ENCODE peak calls at places on chromosomes 11 and 22, in ten cellular contexts. S is AG09319, Q is brain microvascular endothelial cell, K is stomach, H is HFF-Myc, T is AG09309, M is Caco-2, L is B cell, A is progenitor cell of endocrine pancreas, C is fibroblast of lung. B is an unnamed sample.

GRCh38 chr11:3000032-3000961 is 8.2 kb upstream of the NAP1L4 start:
- DNase-seq in A (no peak), L (no peak), Q (peak; percentile 71), M (no peak), C (peak; percentile 81), T (no peak), S (no peak), K (peak; percentile 95), H (no peak), B (no peak)

GRCh38 chr11:125348704-125349635 is 147.1 kb downstream of the FEZ1 start:
- DNase-seq in M (peak; percentile 84), S (no peak), Q (peak; percentile 24), A (peak; percentile 81), L (peak; percentile 49), H (no peak), T (no peak), C (peak; percentile 23), K (peak; percentile 54), B (no peak)

GRCh38 chr11:3816673-3817072 is 8.3 kb downstream of the PGAP2 start:
- DNase-seq in A (no peak), K (no peak), C (no peak), H (no peak), L (no peak), Q (no peak), S (no peak), T (no peak), M (peak; percentile 63), B (no peak)

GRCh38 chr11:119789766-119790407 is 60.9 kb upstream of the NECTIN1 start:
- DNase-seq in T (no peak), S (no peak), C (no peak), K (no peak), L (peak; percentile 5), H (no peak), M (no peak), A (no peak), Q (no peak), B (no peak)

GRCh38 chr22:27879923-27880322 is 39.1 kb downstream of the PITPNB start:
- DNase-seq in S (no peak), H (no peak), C (peak; percentile 49), L (no peak), Q (peak; percentile 41), T (no peak), A (no peak), M (peak; percentile 59), K (no peak), B (no peak)

GRCh38 chr11:77695417-77695816 is 57.8 kb upstream of the CLNS1A start:
- DNase-seq in H (no peak), L (no peak), C (no peak), S (no peak), A (no peak), T (no peak), K (no peak), M (no peak), Q (no peak), B (no peak)

GRCh38 chr22:37370306-37370979 is 56.8 kb downstream of the ELFN2 start:
- DNase-seq in C (no peak), T (no peak), Q (no peak), A (no peak), S (no peak), H (no peak), K (peak; percentile 29), L (peak; percentile 47), M (no peak), B (no peak)

GRCh38 chr11:132147464-132147863 is 777.0 kb downstream of the NTM start:
- DNase-seq in C (no peak), K (no peak), H (no peak), Q (no peak), L (no peak), S (no peak), A (no peak), M (no peak), T (no peak), B (no peak)

GRCh38 chr11:61377461-61378160 is 14.8 kb upstream of the TMEM216 start:
- DNase-seq in T (no peak), A (no peak), S (no peak), Q (peak; percentile 40), C (peak; percentile 87), L (no peak), H (no peak), M (no peak), K (no peak), B (no peak)

GRCh38 chr11:26599876-26600434 is 27.9 kb upstream of the MUC15 start:
- DNase-seq in Q (no peak), L (no peak), S (no peak), H (no peak), K (no peak), T (no peak), A (no peak), M (no peak), C (no peak), B (no peak)

GRCh38 chr11:13337986-13338436 is 60.4 kb downstream of the BMAL1 start:
- DNase-seq in T (peak; percentile 21), L (no peak), C (peak; percentile 83), M (no peak), Q (peak; percentile 66), A (no peak), S (no peak), K (no peak), H (no peak), B (peak; percentile 45)

GRCh38 chr22:48254311-48254873 is 1491.9 kb downstream of the TBC1D22A start:
- DNase-seq in K (no peak), L (no peak), S (no peak), T (no peak), H (no peak), Q (no peak), C (no peak), M (no peak), A (no peak), B (no peak)

DNA sequence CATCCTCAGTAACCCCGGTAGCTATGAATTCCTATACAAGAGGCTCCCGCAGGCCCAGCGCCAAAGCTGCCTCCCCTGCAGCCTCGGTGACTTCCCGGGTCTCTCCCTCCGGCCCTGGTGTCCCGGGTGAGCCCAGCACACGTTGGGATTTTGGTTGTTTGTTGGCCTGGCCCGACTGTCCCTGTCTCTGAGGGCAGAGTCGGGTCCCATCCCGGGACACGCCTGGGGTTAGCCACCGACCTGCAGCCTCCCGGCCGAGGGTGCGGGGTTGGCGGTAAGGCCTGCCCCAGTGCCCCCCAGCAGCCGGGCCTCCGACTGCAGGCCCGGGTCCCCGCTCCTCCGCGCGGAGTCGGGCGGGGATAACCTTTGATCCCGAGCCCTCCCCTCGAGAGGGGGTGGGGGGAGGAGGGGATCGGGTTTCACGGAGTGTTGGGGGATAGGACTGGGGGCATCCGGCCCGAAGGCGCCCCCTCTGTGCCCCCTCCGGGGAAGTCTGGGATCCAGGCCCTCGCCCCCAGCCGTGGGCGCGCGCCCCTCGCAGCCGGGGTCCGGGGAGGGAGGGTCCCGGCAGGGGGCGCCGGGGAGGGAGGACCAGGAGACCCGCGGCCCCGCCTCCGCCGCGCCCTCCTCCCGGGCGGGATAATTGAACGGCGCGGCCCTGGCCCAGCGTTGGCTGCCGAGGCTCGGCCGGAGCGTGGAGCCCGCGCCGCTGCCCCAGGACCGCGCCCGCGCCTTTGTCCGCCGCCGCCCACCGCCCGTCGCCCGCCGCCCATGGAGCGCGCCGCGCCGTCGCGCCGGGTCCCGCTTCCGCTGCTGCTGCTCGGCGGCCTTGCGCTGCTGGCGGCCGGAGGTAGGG is at the start of gene FBLN1:
- DNase-seq in A (peak; percentile 71), T (no peak), K (no peak), S (no peak), H (no peak), Q (no peak), L (no peak), M (peak; percentile 89), C (peak; percentile 35), B (no peak)
- TF ChIP-seq CTCF in A (peak; percentile 51), T (no peak), K (no peak), S (peak; percentile 7), H (peak; percentile 26), Q (no peak), L (no peak), M (peak; percentile 61), C (peak; percentile 11), B (peak; percentile 22)

GRCh38 chr11:10322830-10323792 is 18.2 kb downstream of the ADM start:
- DNase-seq in C (peak; percentile 85), Q (peak; percentile 86), K (peak; percentile 67), H (no peak), L (no peak), S (peak; percentile 81), M (peak; percentile 70), A (no peak), T (no peak), B (peak; percentile 69)
- TF ChIP-seq CTCF in C (peak; percentile 43), Q (peak; percentile 33), K (no peak), H (no peak), L (peak; percentile 76), S (peak; percentile 37), M (peak; percentile 50), A (peak; percentile 66), T (peak; percentile 43), B (peak; percentile 47)

GRCh38 chr11:45211732-45212131 is 65.3 kb downstream of the PRDM11 start:
- DNase-seq in S (no peak), A (no peak), C (no peak), M (no peak), H (no peak), K (no peak), L (no peak), Q (no peak), T (no peak), B (no peak)
- TF ChIP-seq CTCF in S (no peak), A (no peak), C (no peak), M (no peak), H (no peak), K (no peak), L (no peak), Q (peak; percentile 19), T (no peak), B (no peak)

GRCh38 chr11:128465946-128466688 is 121.2 kb downstream of the ETS1 start:
- DNase-seq in L (no peak), H (no peak), C (no peak), A (no peak), K (no peak), S (no peak), M (no peak), T (no peak), Q (no peak), B (no peak)

GRCh38 chr11:128467041-128467440 is 120.3 kb downstream of the ETS1 start:
- DNase-seq in H (no peak), K (no peak), M (no peak), C (no peak), L (no peak), S (no peak), Q (no peak), A (no peak), T (no peak), B (no peak)

GRCh38 chr11:128468106-128468505 is 119.3 kb downstream of the ETS1 start:
- DNase-seq in M (no peak), L (no peak), C (no peak), S (no peak), K (no peak), T (no peak), H (no peak), Q (no peak), A (no peak), B (peak; percentile 34)

GRCh38 chr11:128469220-128469619 is 118.1 kb downstream of the ETS1 start:
- DNase-seq in A (no peak), C (no peak), Q (no peak), T (no peak), M (no peak), K (no peak), L (peak; percentile 78), H (no peak), S (no peak), B (no peak)

DNA sequence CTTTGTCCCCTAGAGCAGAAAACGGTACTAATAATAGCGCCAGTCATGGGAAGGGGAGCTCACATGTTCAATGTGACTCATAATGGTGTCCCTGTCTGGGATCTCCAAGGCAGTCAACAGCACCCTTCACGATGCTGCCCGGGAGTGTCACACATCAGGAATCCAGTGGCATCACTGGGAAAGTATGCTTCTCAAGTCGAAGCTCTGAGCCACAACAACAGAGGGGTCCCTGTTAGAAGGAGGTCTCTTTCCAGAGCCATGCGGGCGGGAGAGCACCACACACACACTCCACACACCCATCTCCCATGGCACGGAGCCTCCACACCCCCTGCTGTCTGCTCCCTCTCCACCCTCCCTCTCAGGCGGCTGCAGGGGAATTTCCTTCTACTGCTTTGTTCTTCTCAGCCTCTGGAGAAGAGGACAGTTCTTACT is 119.7 kb downstream of the ETS1 start:
- DNase-seq in C (peak; percentile 100), T (peak; percentile 92), K (no peak), Q (peak; percentile 100), S (peak; percentile 69), H (peak; percentile 61), A (no peak), L (no peak), M (no peak), B (peak; percentile 99)
- TF ChIP-seq CTCF in C (peak; percentile 25), T (peak; percentile 41), K (no peak), Q (peak; percentile 67), S (peak; percentile 23), H (peak; percentile 29), A (no peak), L (no peak), M (no peak), B (peak; percentile 28)